ENCODE peak calls at places on chromosomes 3 and 15, in nine cellular contexts. One of them, this sample, is unnamed.

GRCh38 chr3:110420158-110420641 is 651.4 kb upstream of the NECTIN3 start:
- DNase-seq in ovary: no peak
- DNase-seq in stomach: no peak
- DNase-seq in uterus: no peak
- DNase-seq in A549: peak; percentile 55
- DNase-seq in HCT116: peak; percentile 64
- DNase-seq in adrenal gland: no peak
- DNase-seq in body of pancreas: no peak
- DNase-seq in right lobe of liver: no peak
- DNase-seq in this sample: no peak

GRCh38 chr15:84929795-84930371 is 45.4 kb downstream of the SLC28A1 start:
- DNase-seq in ovary: no peak
- DNase-seq in stomach: peak; percentile 86
- DNase-seq in uterus: no peak
- DNase-seq in A549: peak; percentile 95
- DNase-seq in HCT116: peak; percentile 94
- DNase-seq in adrenal gland: peak; percentile 74
- DNase-seq in body of pancreas: peak; percentile 71
- DNase-seq in right lobe of liver: peak; percentile 80
- DNase-seq in this sample: no peak

GRCh38 chr3:151248772-151249366 is 29.5 kb downstream of the P2RY14 start:
- DNase-seq in ovary: no peak
- DNase-seq in stomach: no peak
- DNase-seq in uterus: no peak
- DNase-seq in A549: no peak
- DNase-seq in HCT116: no peak
- DNase-seq in adrenal gland: no peak
- DNase-seq in body of pancreas: no peak
- DNase-seq in right lobe of liver: no peak
- DNase-seq in this sample: no peak

GRCh38 chr3:153354641-153355040 is 192.6 kb downstream of the RAP2B start:
- DNase-seq in ovary: no peak
- DNase-seq in stomach: no peak
- DNase-seq in uterus: no peak
- DNase-seq in A549: no peak
- DNase-seq in HCT116: no peak
- DNase-seq in adrenal gland: no peak
- DNase-seq in body of pancreas: no peak
- DNase-seq in right lobe of liver: no peak
- DNase-seq in this sample: no peak

GRCh38 chr15:83114305-83114704 is 6.9 kb downstream of the TM6SF1 start:
- DNase-seq in ovary: no peak
- DNase-seq in stomach: no peak
- DNase-seq in uterus: no peak
- DNase-seq in A549: no peak
- DNase-seq in HCT116: no peak
- DNase-seq in adrenal gland: no peak
- DNase-seq in body of pancreas: no peak
- DNase-seq in right lobe of liver: no peak
- DNase-seq in this sample: no peak

GRCh38 chr15:84595660-84596059 is 5.1 kb upstream of the ZSCAN2 start:
- DNase-seq in ovary: no peak
- DNase-seq in stomach: no peak
- DNase-seq in uterus: peak; percentile 3
- DNase-seq in A549: no peak
- DNase-seq in HCT116: no peak
- DNase-seq in adrenal gland: peak; percentile 49
- DNase-seq in body of pancreas: no peak
- DNase-seq in right lobe of liver: no peak
- DNase-seq in this sample: no peak

GRCh38 chr3:50336452-50337174 is 4.0 kb downstream of the RASSF1 start:
- DNase-seq in ovary: no peak
- DNase-seq in stomach: peak; percentile 44
- DNase-seq in uterus: no peak
- DNase-seq in A549: no peak
- DNase-seq in HCT116: no peak
- DNase-seq in adrenal gland: no peak
- DNase-seq in body of pancreas: no peak
- DNase-seq in right lobe of liver: no peak
- DNase-seq in this sample: no peak

GRCh38 chr3:5006755-5007202 is 27.5 kb downstream of the BHLHE40 start:
- DNase-seq in ovary: no peak
- DNase-seq in stomach: no peak
- DNase-seq in uterus: no peak
- DNase-seq in A549: no peak
- DNase-seq in HCT116: no peak
- DNase-seq in adrenal gland: no peak
- DNase-seq in body of pancreas: no peak
- DNase-seq in right lobe of liver: no peak
- DNase-seq in this sample: peak; percentile 68

GRCh38 chr3:167829057-167829456 is 93.5 kb downstream of the SERPINI1 start:
- DNase-seq in ovary: no peak
- DNase-seq in stomach: no peak
- DNase-seq in uterus: no peak
- DNase-seq in A549: no peak
- DNase-seq in HCT116: no peak
- DNase-seq in adrenal gland: no peak
- DNase-seq in body of pancreas: no peak
- DNase-seq in right lobe of liver: no peak
- DNase-seq in this sample: no peak

GRCh38 chr3:152620395-152620794 is 214.5 kb upstream of the P2RY1 start:
- DNase-seq in ovary: no peak
- DNase-seq in stomach: no peak
- DNase-seq in uterus: no peak
- DNase-seq in A549: no peak
- DNase-seq in HCT116: no peak
- DNase-seq in adrenal gland: no peak
- DNase-seq in body of pancreas: peak; percentile 13
- DNase-seq in right lobe of liver: no peak
- DNase-seq in this sample: no peak

GRCh38 chr3:138638641-138639040 is 30.1 kb downstream of the FAIM start:
- DNase-seq in ovary: no peak
- DNase-seq in stomach: no peak
- DNase-seq in uterus: no peak
- DNase-seq in A549: no peak
- DNase-seq in HCT116: no peak
- DNase-seq in adrenal gland: no peak
- DNase-seq in body of pancreas: no peak
- DNase-seq in right lobe of liver: no peak
- DNase-seq in this sample: no peak

GRCh38 chr3:44970916-44971490 is 5.0 kb downstream of the ZDHHC3 start:
- DNase-seq in ovary: no peak
- DNase-seq in stomach: no peak
- DNase-seq in uterus: no peak
- DNase-seq in A549: no peak
- DNase-seq in HCT116: no peak
- DNase-seq in adrenal gland: no peak
- DNase-seq in body of pancreas: no peak
- DNase-seq in right lobe of liver: no peak
- DNase-seq in this sample: no peak

GRCh38 chr15:58361291-58361759 is 70.5 kb upstream of the LIPC start:
- DNase-seq in ovary: no peak
- DNase-seq in stomach: no peak
- DNase-seq in uterus: no peak
- DNase-seq in A549: no peak
- DNase-seq in HCT116: no peak
- DNase-seq in adrenal gland: no peak
- DNase-seq in body of pancreas: no peak
- DNase-seq in right lobe of liver: no peak
- DNase-seq in this sample: no peak

GRCh38 chr3:98954242-98954641 is 52.7 kb upstream of the DCBLD2 start:
- DNase-seq in ovary: no peak
- DNase-seq in stomach: no peak
- DNase-seq in uterus: no peak
- DNase-seq in A549: no peak
- DNase-seq in HCT116: no peak
- DNase-seq in adrenal gland: no peak
- DNase-seq in body of pancreas: no peak
- DNase-seq in right lobe of liver: no peak
- DNase-seq in this sample: no peak

GRCh38 chr3:182947892-182948291 is 32.4 kb downstream of the DCUN1D1 start:
- DNase-seq in ovary: no peak
- DNase-seq in stomach: no peak
- DNase-seq in uterus: no peak
- DNase-seq in A549: peak; percentile 41
- DNase-seq in HCT116: peak; percentile 13
- DNase-seq in adrenal gland: no peak
- DNase-seq in body of pancreas: no peak
- DNase-seq in right lobe of liver: no peak
- DNase-seq in this sample: no peak

GRCh38 chr3:182949688-182950087 is 30.6 kb downstream of the DCUN1D1 start:
- DNase-seq in ovary: no peak
- DNase-seq in stomach: no peak
- DNase-seq in uterus: no peak
- DNase-seq in A549: no peak
- DNase-seq in HCT116: no peak
- DNase-seq in adrenal gland: no peak
- DNase-seq in body of pancreas: no peak
- DNase-seq in right lobe of liver: no peak
- DNase-seq in this sample: no peak

GRCh38 chr3:182948305-182948704 is 32.0 kb downstream of the DCUN1D1 start:
- DNase-seq in ovary: no peak
- DNase-seq in stomach: no peak
- DNase-seq in uterus: no peak
- DNase-seq in A549: no peak
- DNase-seq in HCT116: no peak
- DNase-seq in adrenal gland: no peak
- DNase-seq in body of pancreas: no peak
- DNase-seq in right lobe of liver: no peak
- DNase-seq in this sample: no peak
- TF ChIP-seq POLR2A in ovary: no peak
- TF ChIP-seq POLR2A in stomach: no peak
- TF ChIP-seq POLR2A in uterus: no peak
- TF ChIP-seq POLR2A in A549: no peak
- TF ChIP-seq POLR2A in HCT116: no peak
- TF ChIP-seq POLR2A in adrenal gland: no peak
- TF ChIP-seq POLR2A in body of pancreas: no peak
- TF ChIP-seq POLR2A in right lobe of liver: no peak
- TF ChIP-seq POLR2A in this sample: no peak

GRCh38 chr3:194472290-194472920 is 14.4 kb downstream of the ATP13A3 start:
- DNase-seq in ovary: no peak
- DNase-seq in stomach: no peak
- DNase-seq in uterus: peak; percentile 29
- DNase-seq in A549: peak; percentile 68
- DNase-seq in HCT116: peak; percentile 53
- DNase-seq in adrenal gland: no peak
- DNase-seq in body of pancreas: peak; percentile 51
- DNase-seq in right lobe of liver: no peak
- DNase-seq in this sample: no peak
- TF ChIP-seq POLR2A in ovary: no peak
- TF ChIP-seq POLR2A in stomach: no peak
- TF ChIP-seq POLR2A in uterus: no peak
- TF ChIP-seq POLR2A in A549: no peak
- TF ChIP-seq POLR2A in HCT116: no peak
- TF ChIP-seq POLR2A in adrenal gland: no peak
- TF ChIP-seq POLR2A in body of pancreas: no peak
- TF ChIP-seq POLR2A in right lobe of liver: no peak
- TF ChIP-seq POLR2A in this sample: no peak

GRCh38 chr3:58351920-58352319 is 19.2 kb downstream of the PXK start:
- DNase-seq in ovary: no peak
- DNase-seq in stomach: no peak
- DNase-seq in uterus: no peak
- DNase-seq in A549: no peak
- DNase-seq in HCT116: no peak
- DNase-seq in adrenal gland: no peak
- DNase-seq in body of pancreas: no peak
- DNase-seq in right lobe of liver: no peak
- DNase-seq in this sample: no peak

GRCh38 chr3:58352624-58353023 is 19.9 kb downstream of the PXK start:
- DNase-seq in ovary: no peak
- DNase-seq in stomach: no peak
- DNase-seq in uterus: no peak
- DNase-seq in A549: no peak
- DNase-seq in HCT116: no peak
- DNase-seq in adrenal gland: no peak
- DNase-seq in body of pancreas: no peak
- DNase-seq in right lobe of liver: no peak
- DNase-seq in this sample: no peak

GRCh38 chr3:58347984-58348383 is 15.3 kb downstream of the PXK start:
- DNase-seq in ovary: no peak
- DNase-seq in stomach: no peak
- DNase-seq in uterus: no peak
- DNase-seq in A549: no peak
- DNase-seq in HCT116: no peak
- DNase-seq in adrenal gland: no peak
- DNase-seq in body of pancreas: no peak
- DNase-seq in right lobe of liver: no peak
- DNase-seq in this sample: no peak

GRCh38 chr3:58350627-58351013 is 17.9 kb downstream of the PXK start:
- DNase-seq in ovary: no peak
- DNase-seq in stomach: no peak
- DNase-seq in uterus: no peak
- DNase-seq in A549: no peak
- DNase-seq in HCT116: no peak
- DNase-seq in adrenal gland: no peak
- DNase-seq in body of pancreas: no peak
- DNase-seq in right lobe of liver: no peak
- DNase-seq in this sample: no peak

DNA sequence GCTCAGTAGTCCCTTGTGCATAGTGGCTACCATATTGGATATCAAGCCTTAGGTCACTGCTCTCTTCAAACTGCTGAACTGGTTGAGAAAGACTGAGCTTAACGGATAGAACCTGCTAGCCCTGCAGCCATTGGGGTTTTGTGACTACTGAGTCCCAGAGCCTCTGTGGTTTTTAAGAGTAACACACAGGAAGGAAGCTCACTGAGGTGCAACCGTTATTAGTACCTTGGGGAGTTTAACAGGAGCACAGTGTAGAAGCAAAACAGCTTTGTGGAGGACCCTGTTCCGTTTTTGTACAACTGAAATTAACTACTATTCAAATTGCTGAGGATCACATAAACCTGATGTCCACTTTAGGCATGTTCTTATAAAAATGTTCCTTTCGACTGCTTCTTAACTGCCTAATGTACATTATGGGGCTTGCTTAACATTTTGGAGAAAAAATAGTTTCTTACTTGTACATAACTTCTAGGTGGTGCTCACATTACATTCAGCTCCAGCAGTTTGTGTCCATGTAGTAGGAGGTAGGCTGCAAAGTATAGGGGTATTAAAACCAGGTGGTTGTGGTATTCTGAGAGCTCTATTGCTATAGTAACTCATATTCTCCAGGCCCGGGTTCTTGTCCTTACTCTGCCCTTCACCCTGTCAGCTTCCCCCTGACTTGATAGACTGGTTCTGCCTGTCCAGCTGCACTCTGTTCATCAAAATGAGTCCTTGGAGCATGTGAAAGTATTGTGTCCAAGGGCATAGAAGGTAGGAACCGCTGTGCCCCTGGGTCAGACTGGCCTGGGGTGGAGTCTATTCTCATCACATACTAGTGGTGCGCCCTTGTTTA is 17.3 kb downstream of the PXK start:
- DNase-seq in ovary: no peak
- DNase-seq in stomach: peak; percentile 51
- DNase-seq in uterus: no peak
- DNase-seq in A549: no peak
- DNase-seq in HCT116: no peak
- DNase-seq in adrenal gland: no peak
- DNase-seq in body of pancreas: peak; percentile 35
- DNase-seq in right lobe of liver: no peak
- DNase-seq in this sample: no peak
- TF ChIP-seq POLR2A in ovary: no peak
- TF ChIP-seq POLR2A in stomach: no peak
- TF ChIP-seq POLR2A in uterus: no peak
- TF ChIP-seq POLR2A in A549: no peak
- TF ChIP-seq POLR2A in HCT116: no peak
- TF ChIP-seq POLR2A in adrenal gland: no peak
- TF ChIP-seq POLR2A in body of pancreas: no peak
- TF ChIP-seq POLR2A in right lobe of liver: no peak
- TF ChIP-seq POLR2A in this sample: no peak

GRCh38 chr3:134364936-134365765 is 9.1 kb downstream of the AMOTL2 start:
- DNase-seq in ovary: no peak
- DNase-seq in stomach: no peak
- DNase-seq in uterus: no peak
- DNase-seq in A549: no peak
- DNase-seq in HCT116: no peak
- DNase-seq in adrenal gland: peak; percentile 45
- DNase-seq in body of pancreas: no peak
- DNase-seq in right lobe of liver: no peak
- DNase-seq in this sample: peak; percentile 47
- TF ChIP-seq POLR2A in ovary: no peak
- TF ChIP-seq POLR2A in stomach: no peak
- TF ChIP-seq POLR2A in uterus: no peak
- TF ChIP-seq POLR2A in A549: no peak
- TF ChIP-seq POLR2A in HCT116: no peak
- TF ChIP-seq POLR2A in adrenal gland: no peak
- TF ChIP-seq POLR2A in body of pancreas: no peak
- TF ChIP-seq POLR2A in right lobe of liver: no peak
- TF ChIP-seq POLR2A in this sample: no peak